ENCODE peak calls at places on chromosomes 12 and 14, in five cellular contexts. M is GM12865, J is omental fat pad, A is progenitor cell of endocrine pancreas, G is B cell. X is an unnamed sample.

GRCh38 chr14:75013290-75013689 is 10.6 kb downstream of the EIF2B2 start:
- DNase-seq in M (no peak), J (no peak), A (no peak), G (no peak), X (no peak)

GRCh38 chr12:79643821-79644220 is 46.9 kb downstream of the PAWR start:
- DNase-seq in M (no peak), J (no peak), A (no peak), G (no peak), X (no peak)

GRCh38 chr14:69879175-69880047 is at the start of gene SMOC1:
- DNase-seq in M (peak; percentile 57), J (no peak), A (peak; percentile 78), G (no peak), X (no peak)

GRCh38 chr14:88983755-88984154 is 159.3 kb downstream of the TTC8 start:
- DNase-seq in M (no peak), J (no peak), A (no peak), G (no peak), X (peak; percentile 92)

GRCh38 chr12:93146970-93147369 is 217.9 kb upstream of the EEA1 start:
- DNase-seq in M (no peak), J (no peak), A (no peak), G (no peak), X (no peak)

GRCh38 chr12:267581-268482 is 5.2 kb upstream of the SLC6A13 start:
- DNase-seq in M (no peak), J (no peak), A (no peak), G (no peak), X (no peak)

GRCh38 chr14:61889914-61890351 is 127.7 kb downstream of the SNAPC1 start:
- DNase-seq in M (peak; percentile 82), J (no peak), A (no peak), G (peak; percentile 64), X (no peak)

GRCh38 chr12:107474639-107475539 is 210.7 kb upstream of the PWP1 start:
- DNase-seq in M (no peak), J (no peak), A (no peak), G (no peak), X (no peak)

GRCh38 chr12:49228653-49229052 is 36.2 kb upstream of the TUBA1C start:
- DNase-seq in M (no peak), J (no peak), A (no peak), G (no peak), X (no peak)

GRCh38 chr12:101671839-101672238 is 25.6 kb upstream of the CHPT1 start:
- DNase-seq in M (no peak), J (no peak), A (no peak), G (no peak), X (no peak)

GRCh38 chr12:11795910-11796459 is 146.5 kb downstream of the ETV6 start:
- DNase-seq in M (no peak), J (no peak), A (no peak), G (no peak), X (peak; percentile 72)

GRCh38 chr12:116435984-116436383 is 123.2 kb upstream of the MAP1LC3B2 start:
- DNase-seq in M (no peak), J (no peak), A (no peak), G (no peak), X (no peak)

GRCh38 chr14:23095196-23096108 is at the start of gene C14orf119:
- DNase-seq in M (peak; percentile 99), J (peak; percentile 100), A (peak; percentile 98), G (peak; percentile 90), X (peak; percentile 100)

GRCh38 chr12:104218935-104219334 is 3.4 kb downstream of the TXNRD1 start:
- DNase-seq in M (no peak), J (no peak), A (no peak), G (no peak), X (peak; percentile 41)

GRCh38 chr12:113061061-113061694 is 4.6 kb downstream of the DTX1 start:
- DNase-seq in M (no peak), J (no peak), A (no peak), G (no peak), X (no peak)
- TF ChIP-seq CTCF in M (no peak), J (no peak), A (no peak), G (no peak), X (no peak)

GRCh38 chr12:76763746-76764675 is at the start of gene ZDHHC17:
- DNase-seq in M (peak; percentile 96), J (peak; percentile 68), A (peak; percentile 97), G (peak; percentile 90), X (peak; percentile 89)
- TF ChIP-seq CTCF in M (no peak), J (no peak), A (no peak), G (no peak), X (no peak)

GRCh38 chr12:39830862-39831520 is 211.4 kb upstream of the ABCD2 start:
- DNase-seq in M (no peak), J (no peak), A (no peak), G (no peak), X (no peak)
- TF ChIP-seq CTCF in M (no peak), J (no peak), A (no peak), G (no peak), X (no peak)

DNA sequence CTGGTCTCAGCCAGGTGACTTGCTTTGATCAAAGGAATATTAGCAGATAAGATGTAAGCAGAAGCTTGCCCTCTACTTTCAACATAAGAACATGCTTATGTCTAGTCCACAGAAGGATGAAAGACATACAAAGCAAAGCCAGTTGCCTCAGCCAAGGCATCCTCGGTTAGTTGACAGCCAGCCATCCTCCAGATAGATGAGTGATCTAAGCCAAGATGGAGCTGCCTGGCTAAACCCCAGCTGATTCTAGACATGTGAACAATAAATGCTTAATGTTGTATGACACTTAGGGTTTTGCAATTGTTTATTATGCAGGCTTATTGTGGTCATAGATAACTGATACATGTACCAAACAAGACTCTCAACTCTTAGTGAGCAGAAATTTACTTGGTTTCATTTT is 157.6 kb upstream of the TMTC2 start:
- DNase-seq in M (peak; percentile 7), J (no peak), A (no peak), G (no peak), X (no peak)
- TF ChIP-seq CTCF in M (no peak), J (no peak), A (no peak), G (no peak), X (no peak)